ENCODE peak calls at places on chromosomes 13 and 19, in four cellular contexts. G, Q, W and E are unnamed samples.

GRCh38 chr13:20848944-20849343 is 53.6 kb downstream of the XPO4 start:
- DNase-seq in G (no peak), Q (no peak), W (no peak), E (no peak)

GRCh38 chr19:41299046-41299754 is 10.8 kb upstream of the CCDC97 start:
- DNase-seq in G (no peak), Q (no peak), W (no peak), E (no peak)

GRCh38 chr19:6060600-6061391 is 49.5 kb downstream of the RFX2 start:
- DNase-seq in G (no peak), Q (peak; percentile 64), W (no peak), E (no peak)

GRCh38 chr19:21482863-21483276 is 22.5 kb upstream of the ZNF429 start:
- DNase-seq in G (peak; percentile 63), Q (peak; percentile 80), W (peak; percentile 80), E (peak; percentile 68)

GRCh38 chr19:30117636-30118145 is 175.7 kb downstream of the URI1 start:
- DNase-seq in G (no peak), Q (no peak), W (no peak), E (no peak)

GRCh38 chr13:101499406-101499805 is 46.9 kb downstream of the ITGBL1 start:
- DNase-seq in G (no peak), Q (no peak), W (no peak), E (no peak)

GRCh38 chr13:49098771-49099512 is 121.2 kb upstream of the MLNR start:
- DNase-seq in G (no peak), Q (no peak), W (no peak), E (no peak)

GRCh38 chr19:6442087-6442688 is 8.6 kb upstream of the SLC25A41 start:
- DNase-seq in G (no peak), Q (no peak), W (no peak), E (no peak)

GRCh38 chr19:45848922-45849321 is 14.0 kb downstream of the SYMPK start:
- DNase-seq in G (no peak), Q (no peak), W (peak; percentile 16), E (no peak)

GRCh38 chr13:36130542-36131214 is 504 bp downstream of the DCLK1 start:
- DNase-seq in G (no peak), Q (peak; percentile 85), W (peak; percentile 67), E (peak; percentile 63)

GRCh38 chr19:15288146-15288963 is 44.0 kb downstream of the BRD4 start:
- DNase-seq in G (peak; percentile 41), Q (no peak), W (no peak), E (peak; percentile 52)

GRCh38 chr19:57053401-57053800 is 66.4 kb upstream of the USP29 start:
- DNase-seq in G (no peak), Q (no peak), W (no peak), E (no peak)

GRCh38 chr13:32056316-32056715 is 24.7 kb downstream of the FRY start:
- DNase-seq in G (no peak), Q (no peak), W (no peak), E (no peak)

GRCh38 chr19:49812452-49812996 is 568 bp downstream of the FUZ start:
- DNase-seq in G (no peak), Q (no peak), W (no peak), E (no peak)

GRCh38 chr13:49539313-49539712 is 43.6 kb downstream of the PHF11 start:
- DNase-seq in G (no peak), Q (no peak), W (no peak), E (no peak)

GRCh38 chr19:55097864-55098715 is 19.3 kb downstream of the PPP1R12C start:
- DNase-seq in G (no peak), Q (no peak), W (no peak), E (no peak)

GRCh38 chr13:24038846-24039330 is 121.6 kb upstream of the SPATA13 start:
- DNase-seq in G (no peak), Q (no peak), W (no peak), E (no peak)

GRCh38 chr13:30473675-30474074 is 7.9 kb upstream of the HMGB1 start:
- DNase-seq in G (no peak), Q (no peak), W (no peak), E (no peak)

GRCh38 chr13:44305845-44306244 is 67.8 kb upstream of the SERP2 start:
- DNase-seq in G (peak; percentile 70), Q (peak; percentile 54), W (no peak), E (no peak)

GRCh38 chr19:45211751-45212381 is 33.3 kb downstream of the BLOC1S3 start:
- DNase-seq in G (peak; percentile 94), Q (no peak), W (peak; percentile 76), E (no peak)

GRCh38 chr13:103883698-103884097 is 817.5 kb upstream of the SLC10A2 start:
- DNase-seq in G (no peak), Q (no peak), W (no peak), E (no peak)

GRCh38 chr19:42596391-42597071 is 1.8 kb upstream of the CEACAM8 start:
- DNase-seq in G (peak; percentile 41), Q (peak; percentile 84), W (peak; percentile 72), E (peak; percentile 73)

GRCh38 chr13:37960427-37960826 is 90.9 kb upstream of the TRPC4 start:
- DNase-seq in G (no peak), Q (no peak), W (no peak), E (no peak)
- TF ChIP-seq CTCF in G (no peak), Q (peak; percentile 71), W (no peak), E (peak; percentile 42)

DNA sequence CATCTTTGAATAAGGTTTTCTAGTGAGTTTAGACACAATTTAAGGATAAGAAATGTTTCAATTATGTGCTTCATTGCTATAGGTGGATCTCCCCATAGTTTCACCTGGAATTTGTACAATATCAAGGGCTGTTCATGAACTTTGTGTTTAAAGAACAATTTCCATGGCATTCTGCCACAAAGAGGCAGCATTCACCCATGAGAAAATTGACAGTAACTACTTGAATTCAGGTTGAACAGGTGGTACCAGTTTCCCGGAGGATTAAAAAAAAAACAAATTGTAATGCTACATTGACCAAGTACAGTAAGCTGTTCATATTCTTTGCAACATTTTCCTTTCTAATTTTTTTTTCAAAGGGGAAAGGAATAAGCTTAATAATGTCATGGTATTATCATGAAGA is 9.1 kb downstream of the SLITRK5 start:
- DNase-seq in G (no peak), Q (no peak), W (no peak), E (no peak)
- TF ChIP-seq CTCF in G (no peak), Q (peak; percentile 52), W (no peak), E (no peak)

GRCh38 chr13:113659337-113659736 is 1.3 kb upstream of the ATP4B start:
- DNase-seq in G (no peak), Q (no peak), W (no peak), E (no peak)

GRCh38 chr13:113660066-113660465 is 2.1 kb upstream of the ATP4B start:
- DNase-seq in G (peak; percentile 25), Q (no peak), W (no peak), E (no peak)

GRCh38 chr13:113658836-113659235 is 838 bp upstream of the ATP4B start:
- DNase-seq in G (peak; percentile 23), Q (no peak), W (no peak), E (peak; percentile 6)

GRCh38 chr13:113663934-113664333 is 3.1 kb upstream of the GRK1 start:
- DNase-seq in G (peak; percentile 24), Q (peak; percentile 32), W (no peak), E (peak; percentile 12)

GRCh38 chr13:113661506-113661905 is 3.5 kb upstream of the ATP4B start:
- DNase-seq in G (no peak), Q (no peak), W (no peak), E (no peak)
- TF ChIP-seq CTCF in G (no peak), Q (no peak), W (no peak), E (no peak)

DNA sequence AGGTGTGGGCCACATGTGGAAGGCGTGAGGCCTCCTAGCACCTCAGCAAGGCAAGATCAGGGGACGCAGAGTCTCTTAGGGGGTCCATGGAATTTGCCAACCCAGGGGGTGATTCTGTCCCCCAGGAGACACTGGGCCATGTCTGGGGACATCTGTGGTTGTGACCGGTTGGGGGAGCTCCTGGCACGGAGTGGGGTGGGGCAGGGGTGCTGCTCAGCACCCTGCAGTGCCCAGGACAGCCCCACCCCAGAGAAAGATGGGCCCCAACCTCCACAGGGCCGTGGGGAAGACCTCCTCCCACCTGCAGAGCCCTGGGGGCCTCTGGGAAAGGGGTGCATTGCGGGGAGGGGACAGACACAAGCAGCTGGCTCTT is 4.0 kb downstream of the MKNK2 start:
- DNase-seq in G (no peak), Q (no peak), W (no peak), E (no peak)
- TF ChIP-seq CTCF in G (no peak), Q (no peak), W (no peak), E (no peak)